ENCODE peak calls at places on chromosomes 16 and 17, in nine cellular contexts. F, Q, I, N, G, X, S, A and H are unnamed samples.

GRCh38 chr16:27370318-27370717 is 31.7 kb upstream of the IL21R start:
- DNase-seq in F (no peak), Q (no peak), X (no peak), A (no peak), N (no peak), S (no peak), I (no peak), G (no peak), H (no peak)

GRCh38 chr17:82639628-82640027 is 8.6 kb downstream of the WDR45B start:
- DNase-seq in A (no peak), X (no peak), I (no peak), S (no peak), G (no peak), Q (no peak), N (no peak), F (no peak), H (no peak)

GRCh38 chr16:67967956-67968439 is 439 bp downstream of the SLC12A4 start:
- DNase-seq in G (no peak), X (peak; percentile 65), S (peak; percentile 32), F (peak; percentile 75), Q (peak; percentile 79), N (peak; percentile 68), A (no peak), I (peak; percentile 82), H (peak; percentile 42)

GRCh38 chr16:28311913-28312312 is 19.6 kb downstream of the SBK1 start:
- DNase-seq in X (no peak), G (no peak), S (no peak), Q (no peak), A (no peak), N (no peak), F (no peak), I (no peak), H (no peak)

GRCh38 chr16:53721017-53721416 is 17.1 kb downstream of the FTO start:
- DNase-seq in F (no peak), X (no peak), I (no peak), S (no peak), Q (no peak), A (no peak), G (no peak), N (no peak), H (no peak)

GRCh38 chr16:8855051-8855786 is 13.6 kb downstream of the CARHSP1 start:
- DNase-seq in S (no peak), X (no peak), Q (no peak), N (no peak), I (peak; percentile 23), F (peak; percentile 38), G (no peak), A (no peak), H (no peak)

GRCh38 chr16:70460737-70461261 is 6.4 kb downstream of the FCSK start:
- DNase-seq in I (peak; percentile 65), G (no peak), F (no peak), X (no peak), Q (peak; percentile 34), A (no peak), S (no peak), N (no peak), H (peak; percentile 56)

GRCh38 chr16:79282806-79283205 is 317.7 kb downstream of the MAF start:
- DNase-seq in F (no peak), I (no peak), N (no peak), G (no peak), X (no peak), S (no peak), A (no peak), Q (no peak), H (no peak)

GRCh38 chr17:1590031-1590746 is 27.6 kb upstream of the PITPNA start:
- DNase-seq in S (no peak), N (no peak), Q (peak; percentile 92), I (no peak), G (no peak), A (no peak), X (no peak), F (no peak), H (peak; percentile 58)

GRCh38 chr17:45812102-45812501 is 28.0 kb downstream of the CRHR1 start:
- DNase-seq in I (no peak), X (peak; percentile 51), G (no peak), F (no peak), S (peak; percentile 15), N (no peak), Q (peak; percentile 41), A (no peak), H (peak; percentile 25)

GRCh38 chr16:19980866-19981265 is 92.8 kb downstream of the GPR139 start:
- DNase-seq in G (no peak), X (peak; percentile 60), N (no peak), A (no peak), Q (peak; percentile 30), F (no peak), I (peak; percentile 41), S (no peak), H (peak; percentile 18)

GRCh38 chr17:32656851-32657250 is 170.1 kb downstream of the CDK5R1 start:
- DNase-seq in X (no peak), N (no peak), Q (no peak), F (no peak), A (no peak), I (no peak), G (no peak), S (no peak), H (no peak)

GRCh38 chr17:75273968-75274708 is 3.1 kb upstream of the MIF4GD start:
- DNase-seq in I (peak; percentile 50), F (no peak), N (no peak), G (no peak), X (no peak), S (no peak), Q (peak; percentile 88), A (no peak), H (no peak)

GRCh38 chr17:8849311-8850041 is 18.0 kb downstream of the PIK3R6 start:
- DNase-seq in F (no peak), I (no peak), Q (no peak), G (no peak), X (no peak), N (no peak), S (no peak), A (no peak), H (no peak)

GRCh38 chr16:24731722-24732419 is 2.4 kb downstream of the TNRC6A start:
- DNase-seq in G (peak; percentile 25), N (peak; percentile 33), Q (no peak), S (no peak), I (no peak), A (no peak), F (peak; percentile 61), X (no peak), H (no peak)
- H3K4me1 ChIP-seq in G (peaks cover 37% of the 10 kb centered on the region), N (peaks cover 20% of the 10 kb centered on the region), Q (peaks cover 40% of the 10 kb centered on the region), S (no peaks in the 10 kb centered on the region), I (peaks cover 31% of the 10 kb centered on the region), A (no peaks in the 10 kb centered on the region), F (peaks cover 19% of the 10 kb centered on the region), X (peaks cover 13% of the 10 kb centered on the region), H (peaks cover 19% of the 10 kb centered on the region)

DNA sequence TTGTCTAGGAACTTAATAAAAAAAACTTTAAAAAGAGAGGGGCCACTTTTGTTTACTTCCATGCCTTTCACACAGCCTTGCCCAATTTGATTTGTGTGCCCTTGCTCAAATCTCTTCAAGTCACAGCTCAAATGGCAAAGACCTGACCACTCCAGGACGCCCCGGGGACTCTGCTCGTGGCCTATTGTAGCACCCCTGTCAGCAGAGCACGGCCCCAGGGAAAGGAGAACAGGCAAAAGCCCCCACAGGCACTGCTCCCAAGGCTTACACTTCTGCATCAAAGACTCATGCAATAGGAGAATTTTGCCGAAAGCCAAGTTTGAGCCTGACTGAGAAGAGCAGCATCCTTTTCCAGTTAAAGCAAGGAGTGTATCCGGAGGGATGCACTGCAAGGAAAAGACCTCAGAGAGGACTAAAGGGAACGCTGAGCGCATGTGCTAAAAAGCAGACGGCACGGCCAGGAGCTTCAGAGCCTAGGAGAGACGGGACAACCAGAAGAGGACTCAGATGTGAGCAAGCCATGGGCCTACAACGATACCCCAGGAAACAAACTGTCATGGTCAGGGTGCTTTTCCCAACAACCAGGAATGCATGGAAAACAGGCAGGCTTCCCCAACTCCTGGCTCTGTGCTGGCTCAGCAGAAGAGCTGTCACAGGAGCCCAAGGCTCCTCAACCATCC is 8.2 kb downstream of the CREBBP start:
- DNase-seq in A (no peak), Q (peak; percentile 52), N (no peak), F (no peak), I (no peak), X (peak; percentile 32), G (no peak), S (no peak), H (no peak)
- H3K4me1 ChIP-seq in A (peaks cover 21% of the 10 kb centered on the region), Q (peaks cover 55% of the 10 kb centered on the region), N (peaks cover 46% of the 10 kb centered on the region), F (peaks cover 36% of the 10 kb centered on the region), I (peaks cover 30% of the 10 kb centered on the region), X (peaks cover 55% of the 10 kb centered on the region), G (peaks cover 89% of the 10 kb centered on the region), S (peaks cover 18% of the 10 kb centered on the region), H (peaks cover 60% of the 10 kb centered on the region)

GRCh38 chr16:2472488-2472864 is 1.4 kb downstream of the NTN3 start:
- DNase-seq in G (no peak), X (no peak), F (no peak), N (no peak), A (no peak), S (no peak), Q (no peak), I (no peak), H (no peak)

GRCh38 chr16:2472885-2473284 is 1.8 kb downstream of the NTN3 start:
- DNase-seq in Q (no peak), N (no peak), A (no peak), F (no peak), S (no peak), I (no peak), X (no peak), G (no peak), H (no peak)

GRCh38 chr16:2470603-2471015 is 488 bp upstream of the NTN3 start:
- DNase-seq in I (no peak), S (no peak), G (no peak), X (no peak), F (no peak), A (no peak), Q (peak; percentile 37), N (no peak), H (peak; percentile 54)

GRCh38 chr16:2471016-2471652 is at the start of gene NTN3:
- DNase-seq in S (peak; percentile 79), X (peak; percentile 88), N (no peak), F (no peak), I (peak; percentile 91), Q (peak; percentile 58), A (no peak), G (no peak), H (peak; percentile 67)

GRCh38 chr16:2471653-2472487 is 773 bp downstream of the NTN3 start:
- DNase-seq in X (peak; percentile 50), A (no peak), I (peak; percentile 54), N (no peak), Q (no peak), G (no peak), S (no peak), F (no peak), H (no peak)
- H3K4me1 ChIP-seq in X (peaks cover 47% of the 10 kb centered on the region), A (peaks cover 12% of the 10 kb centered on the region), I (peaks cover 6% of the 10 kb centered on the region), N (peaks cover 12% of the 10 kb centered on the region), Q (no peaks in the 10 kb centered on the region), G (peaks cover 11% of the 10 kb centered on the region), S (peaks cover 43% of the 10 kb centered on the region), F (peaks cover 4% of the 10 kb centered on the region), H (peaks cover 69% of the 10 kb centered on the region)

DNA sequence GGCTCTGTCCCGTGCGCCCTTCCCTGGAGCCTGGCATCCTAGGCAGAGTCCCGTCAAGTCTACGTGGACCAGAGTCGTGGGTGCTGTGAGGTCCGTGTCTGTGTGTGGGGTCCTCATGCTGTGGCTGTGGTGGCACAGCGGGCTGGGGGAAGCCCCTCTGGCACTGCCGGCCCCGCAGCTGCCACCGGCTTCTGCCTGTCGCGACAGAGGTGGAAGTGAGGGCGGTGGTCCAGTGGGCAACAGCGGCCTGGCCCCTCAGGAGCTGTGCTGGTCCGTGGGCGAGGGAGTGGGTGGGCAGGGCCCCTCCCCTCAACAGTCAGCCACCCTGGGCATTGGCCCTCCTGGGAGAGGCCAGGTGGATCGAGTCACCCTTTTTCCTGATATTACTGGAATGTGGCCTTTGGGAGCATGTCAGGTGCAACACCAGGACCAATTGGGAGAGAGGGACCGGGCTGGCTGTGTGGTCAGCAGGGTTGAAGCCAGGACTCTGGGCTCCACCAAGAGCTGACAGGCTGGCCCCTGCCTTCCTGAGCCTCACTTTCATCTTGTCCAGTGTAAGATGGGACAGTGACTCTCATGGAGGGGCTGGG is 11.9 kb downstream of the BAIAP2 start:
- DNase-seq in F (no peak), A (no peak), S (no peak), N (no peak), I (no peak), G (no peak), X (no peak), Q (no peak), H (no peak)
- H3K4me1 ChIP-seq in F (no peaks in the 10 kb centered on the region), A (peaks cover 65% of the 10 kb centered on the region), S (peaks cover 35% of the 10 kb centered on the region), N (peaks cover 5% of the 10 kb centered on the region), I (peaks cover 12% of the 10 kb centered on the region), G (peaks cover 8% of the 10 kb centered on the region), X (peaks cover 21% of the 10 kb centered on the region), Q (peaks cover 15% of the 10 kb centered on the region), H (peaks cover 14% of the 10 kb centered on the region)